ENCODE peak calls at places on chromosomes 11 and 22, in ten cellular contexts. W is lower lobe of right lung; K is esophagus muscularis mucosa; S is effector memory CD4-positive, alpha-beta T cell; B is HAP-1; I is ascending aorta; G is HCT116; L is heart left ventricle; Y is Caco-2; P is IMR-90. Z is an unnamed sample.

GRCh38 chr11:116736763-116737162 is 36.0 kb downstream of the BUD13 start:
- DNase-seq in W (no peak), K (no peak), S (no peak), B (peak; percentile 24), I (no peak), G (peak; percentile 15), L (no peak), Y (peak; percentile 76), P (no peak), Z (peak; percentile 47)

GRCh38 chr11:16809901-16810668 is 71.6 kb downstream of the C11orf58 start:
- DNase-seq in W (no peak), K (no peak), S (no peak), B (no peak), I (peak; percentile 84), G (no peak), L (peak; percentile 79), Y (no peak), P (peak; percentile 33), Z (peak; percentile 52)

GRCh38 chr11:30753504-30753903 is 167.4 kb upstream of the MPPED2 start:
- DNase-seq in W (no peak), K (no peak), S (no peak), B (no peak), I (no peak), G (no peak), L (no peak), Y (no peak), P (no peak), Z (no peak)

GRCh38 chr11:68632802-68633201 is 51.5 kb upstream of the GAL start:
- DNase-seq in W (no peak), K (no peak), S (peak; percentile 21), B (peak; percentile 74), I (no peak), G (peak; percentile 79), L (no peak), Y (peak; percentile 74), P (peak; percentile 70), Z (peak; percentile 75)

GRCh38 chr22:42996646-42997365 is 18.1 kb downstream of the PACSIN2 start:
- DNase-seq in W (no peak), K (no peak), S (no peak), B (no peak), I (peak; percentile 83), G (no peak), L (no peak), Y (no peak), P (no peak), Z (no peak)

GRCh38 chr22:20966883-20967696 is at the start of gene AIFM3:
- DNase-seq in W (no peak), K (no peak), S (no peak), B (no peak), I (no peak), G (no peak), L (peak; percentile 49), Y (no peak), P (no peak), Z (no peak)

GRCh38 chr22:46278656-46279645 is 11.1 kb downstream of the TTC38 start:
- DNase-seq in W (no peak), K (no peak), S (no peak), B (no peak), I (no peak), G (no peak), L (no peak), Y (no peak), P (no peak), Z (no peak)

GRCh38 chr22:33792837-33793236 is 127.4 kb downstream of the LARGE1 start:
- DNase-seq in W (no peak), K (no peak), S (no peak), B (no peak), I (no peak), G (no peak), L (no peak), Y (no peak), P (no peak), Z (no peak)

GRCh38 chr11:70220920-70221319 is 17.8 kb downstream of the FADD start:
- DNase-seq in W (no peak), K (no peak), S (no peak), B (peak; percentile 18), I (no peak), G (no peak), L (no peak), Y (no peak), P (peak; percentile 35), Z (no peak)

GRCh38 chr11:75315439-75315805 is 36.0 kb downstream of the ARRB1 start:
- DNase-seq in W (no peak), K (no peak), S (no peak), B (no peak), I (no peak), G (no peak), L (no peak), Y (no peak), P (no peak), Z (no peak)

GRCh38 chr11:69402251-69402892 is 79.1 kb upstream of the LINC01488 start:
- DNase-seq in W (no peak), K (no peak), S (no peak), B (no peak), I (no peak), G (no peak), L (no peak), Y (no peak), P (no peak), Z (no peak)

GRCh38 chr11:126346586-126346940 is 8.9 kb upstream of the ST3GAL4 start:
- DNase-seq in W (no peak), K (no peak), S (no peak), B (no peak), I (no peak), G (no peak), L (no peak), Y (no peak), P (no peak), Z (no peak)

GRCh38 chr11:28140689-28141455 is 32.7 kb downstream of the METTL15 start:
- DNase-seq in W (no peak), K (no peak), S (no peak), B (no peak), I (no peak), G (peak; percentile 27), L (no peak), Y (no peak), P (no peak), Z (no peak)

DNA sequence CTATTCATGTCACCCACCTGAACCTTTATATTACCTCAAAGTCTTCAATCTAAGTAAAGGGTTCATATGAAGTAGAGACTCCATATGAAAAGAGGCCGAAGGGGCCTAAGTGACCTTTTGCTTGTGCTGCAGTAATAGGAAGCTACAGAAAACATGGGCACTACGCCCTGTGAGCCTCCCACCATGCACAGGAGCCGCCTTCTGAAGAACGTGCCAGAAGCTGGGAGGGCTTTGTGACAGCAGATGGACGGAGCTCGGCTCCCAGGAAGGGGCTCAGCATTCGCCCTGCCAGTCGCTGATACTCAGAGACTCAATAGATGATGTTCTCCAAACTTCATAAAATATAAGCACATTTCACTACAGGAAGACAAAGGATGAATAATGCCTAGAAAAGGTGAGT is 21.2 kb downstream of the DEAF1 start:
- DNase-seq in W (no peak), K (no peak), S (no peak), B (no peak), I (no peak), G (no peak), L (no peak), Y (no peak), P (no peak), Z (no peak)
- H3K36me3 ChIP-seq in W (peaks cover 59% of the 10 kb centered on the region), K (peaks cover 63% of the 10 kb centered on the region), S (peaks cover 27% of the 10 kb centered on the region), B (peaks cover 58% of the 10 kb centered on the region), I (peaks cover 29% of the 10 kb centered on the region), G (peaks cover 25% of the 10 kb centered on the region), L (peaks cover 74% of the 10 kb centered on the region), Y (peaks cover 5% of the 10 kb centered on the region), P (peaks cover 33% of the 10 kb centered on the region), Z (peaks cover 20% of the 10 kb centered on the region)

GRCh38 chr11:119481667-119482400 is 58.9 kb upstream of the THY1 start:
- DNase-seq in W (no peak), K (no peak), S (no peak), B (no peak), I (peak; percentile 56), G (no peak), L (peak; percentile 59), Y (peak; percentile 51), P (no peak), Z (no peak)
- H3K4me3 ChIP-seq in W (no peak overlapping the region), K (peak overlapping the region; percentile 29), S (no peak overlapping the region), B (no peak overlapping the region), I (no peak overlapping the region), G (no peak overlapping the region), L (no peak overlapping the region), Y (no peak overlapping the region), P (no peak overlapping the region), Z (no peak overlapping the region)

DNA sequence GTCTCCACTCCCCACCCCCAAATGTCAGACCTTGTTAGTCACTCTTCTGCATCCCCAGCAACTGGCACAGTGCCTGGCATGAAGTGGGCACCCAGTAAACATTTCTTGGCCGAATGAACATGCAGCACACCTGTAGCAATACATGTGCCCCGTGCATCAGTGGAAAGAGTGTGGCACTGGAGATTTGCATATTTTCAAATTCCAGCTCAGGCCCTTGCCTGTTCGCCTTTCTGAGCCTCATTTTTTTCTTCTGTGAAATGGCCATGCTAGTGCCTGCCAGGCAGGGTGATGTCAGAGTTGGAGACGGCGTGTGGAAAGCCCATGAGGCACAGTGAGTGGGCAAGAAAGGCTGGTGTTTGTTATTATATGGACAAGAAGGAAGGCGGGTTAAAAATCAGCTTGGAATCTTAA is 38.7 kb downstream of the CD82 start:
- DNase-seq in W (no peak), K (no peak), S (no peak), B (no peak), I (peak; percentile 86), G (no peak), L (peak; percentile 25), Y (no peak), P (peak; percentile 53), Z (no peak)
- H3K4me1 ChIP-seq in W (peaks cover 63% of the 10 kb centered on the region), K (peaks cover 66% of the 10 kb centered on the region), S (peaks cover 21% of the 10 kb centered on the region), B (no peaks in the 10 kb centered on the region), I (peaks cover 74% of the 10 kb centered on the region), G (peaks cover 5% of the 10 kb centered on the region), L (peaks cover 37% of the 10 kb centered on the region), Y (no peaks in the 10 kb centered on the region), P (peaks cover 32% of the 10 kb centered on the region), Z (peaks cover 20% of the 10 kb centered on the region)

GRCh38 chr11:47724041-47724729 is 9.0 kb upstream of the AGBL2 start:
- DNase-seq in W (no peak), K (no peak), S (no peak), B (peak; percentile 23), I (peak; percentile 76), G (no peak), L (no peak), Y (peak; percentile 77), P (peak; percentile 89), Z (peak; percentile 32)
- H3K36me3 ChIP-seq in W (peaks cover 100% of the 10 kb centered on the region), K (peaks cover 78% of the 10 kb centered on the region), S (peaks cover 82% of the 10 kb centered on the region), B (peaks cover 92% of the 10 kb centered on the region), I (peaks cover 67% of the 10 kb centered on the region), G (peaks cover 43% of the 10 kb centered on the region), L (peaks cover 100% of the 10 kb centered on the region), Y (no peaks in the 10 kb centered on the region), P (peaks cover 43% of the 10 kb centered on the region), Z (peaks cover 98% of the 10 kb centered on the region)

GRCh38 chr11:110119317-110119716 is 26.1 kb downstream of the ZC3H12C start:
- DNase-seq in W (no peak), K (no peak), S (no peak), B (no peak), I (no peak), G (no peak), L (no peak), Y (no peak), P (no peak), Z (no peak)
- H3K4me3 ChIP-seq in W (no peak overlapping the region), K (no peak overlapping the region), S (no peak overlapping the region), B (no peak overlapping the region), I (no peak overlapping the region), G (no peak overlapping the region), L (no peak overlapping the region), Y (no peak overlapping the region), P (no peak overlapping the region), Z (no peak overlapping the region)